ENCODE peak calls at places on chromosome 19, in eight cellular contexts. O, V, L, D, E, R, K and J are unnamed samples.

GRCh38 chr19:23917856-23918255 is 3.2 kb downstream of the ZNF726 start:
- DNase-seq in L (peak; percentile 1), V (no peak), R (no peak), E (no peak), D (no peak), O (peak; percentile 64), K (no peak), J (peak; percentile 13)

GRCh38 chr19:41936416-41936850 is 8.2 kb upstream of the ERFL start:
- DNase-seq in R (no peak), V (no peak), O (peak; percentile 55), K (no peak), D (no peak), L (no peak), E (no peak), J (no peak)

GRCh38 chr19:42249769-42250168 is 5.2 kb downstream of the ERF start:
- DNase-seq in L (no peak), R (no peak), K (no peak), O (no peak), E (no peak), V (no peak), D (no peak), J (no peak)

GRCh38 chr19:18044825-18045304 is 36.9 kb downstream of the ARRDC2 start:
- DNase-seq in E (peak; percentile 75), O (peak; percentile 40), L (peak; percentile 87), K (peak; percentile 71), V (peak; percentile 96), R (no peak), D (peak; percentile 86), J (no peak)

GRCh38 chr19:38849746-38850230 is at the start of gene HNRNPL:
- DNase-seq in O (no peak), K (no peak), E (peak; percentile 99), D (peak; percentile 99), V (peak; percentile 99), L (no peak), R (no peak), J (no peak)

GRCh38 chr19:45100797-45101196 is 7.8 kb downstream of the PPP1R37 start:
- DNase-seq in D (no peak), L (peak; percentile 70), E (peak; percentile 39), K (no peak), O (no peak), V (no peak), R (no peak), J (no peak)

GRCh38 chr19:8517551-8518442 is 3.8 kb upstream of the ZNF414 start:
- DNase-seq in K (peak; percentile 84), R (no peak), D (no peak), E (no peak), L (peak; percentile 75), O (no peak), V (peak; percentile 85), J (no peak)

GRCh38 chr19:41324921-41325639 is 15.1 kb downstream of the CCDC97 start:
- DNase-seq in V (peak; percentile 87), K (peak; percentile 84), E (peak; percentile 99), O (peak; percentile 85), L (peak; percentile 82), R (no peak), D (no peak), J (no peak)

GRCh38 chr19:44846455-44847143 is 502 bp downstream of the NECTIN2 start:
- DNase-seq in O (no peak), K (peak; percentile 48), D (no peak), L (peak; percentile 45), E (peak; percentile 96), V (peak; percentile 75), R (no peak), J (no peak)

GRCh38 chr19:23867895-23868294 is 46.8 kb upstream of the ZNF726 start:
- DNase-seq in L (peak; percentile 2), R (no peak), D (no peak), K (no peak), O (no peak), E (no peak), V (no peak), J (no peak)

GRCh38 chr19:58345558-58345957 is 7.7 kb downstream of the A1BG start:
- DNase-seq in V (no peak), O (no peak), L (no peak), D (no peak), R (no peak), K (no peak), E (no peak), J (no peak)

GRCh38 chr19:55383789-55384575 is at the start of gene TMEM238:
- DNase-seq in R (no peak), E (peak; percentile 85), V (peak; percentile 91), L (peak; percentile 80), K (peak; percentile 70), O (peak; percentile 47), D (peak; percentile 82), J (no peak)

GRCh38 chr19:16330368-16330801 is 5.8 kb downstream of the KLF2 start:
- DNase-seq in V (peak; percentile 97), R (no peak), D (peak; percentile 88), O (peak; percentile 93), K (peak; percentile 81), E (peak; percentile 71), L (peak; percentile 77), J (peak; percentile 33)

GRCh38 chr19:15107056-15108010 is at the start of gene SYDE1:
- DNase-seq in O (no peak), D (no peak), R (no peak), K (peak; percentile 82), V (no peak), E (peak; percentile 91), L (peak; percentile 57), J (no peak)

GRCh38 chr19:12885749-12886706 is 973 bp downstream of the KLF1 start:
- DNase-seq in O (no peak), V (no peak), L (no peak), E (peak; percentile 81), D (no peak), K (no peak), R (no peak), J (no peak)
- TF ChIP-seq CTCF in O (no peak), V (no peak), L (no peak), E (peak; percentile 14), D (no peak), K (no peak), R (no peak), J (no peak)

GRCh38 chr19:4232614-4233281 is 3.4 kb downstream of the EBI3 start:
- DNase-seq in V (no peak), O (no peak), R (no peak), D (no peak), L (no peak), K (no peak), E (no peak), J (no peak)

GRCh38 chr19:4225902-4226301 is 3.4 kb upstream of the EBI3 start:
- DNase-seq in L (no peak), D (no peak), V (no peak), E (no peak), R (no peak), K (no peak), O (no peak), J (no peak)

GRCh38 chr19:4228765-4229178 is 551 bp upstream of the EBI3 start:
- DNase-seq in E (no peak), K (no peak), L (no peak), R (no peak), V (no peak), D (no peak), O (no peak), J (no peak)

GRCh38 chr19:4227771-4228170 is 1.6 kb upstream of the EBI3 start:
- DNase-seq in O (no peak), D (no peak), K (no peak), E (no peak), V (no peak), R (no peak), L (no peak), J (no peak)

DNA sequence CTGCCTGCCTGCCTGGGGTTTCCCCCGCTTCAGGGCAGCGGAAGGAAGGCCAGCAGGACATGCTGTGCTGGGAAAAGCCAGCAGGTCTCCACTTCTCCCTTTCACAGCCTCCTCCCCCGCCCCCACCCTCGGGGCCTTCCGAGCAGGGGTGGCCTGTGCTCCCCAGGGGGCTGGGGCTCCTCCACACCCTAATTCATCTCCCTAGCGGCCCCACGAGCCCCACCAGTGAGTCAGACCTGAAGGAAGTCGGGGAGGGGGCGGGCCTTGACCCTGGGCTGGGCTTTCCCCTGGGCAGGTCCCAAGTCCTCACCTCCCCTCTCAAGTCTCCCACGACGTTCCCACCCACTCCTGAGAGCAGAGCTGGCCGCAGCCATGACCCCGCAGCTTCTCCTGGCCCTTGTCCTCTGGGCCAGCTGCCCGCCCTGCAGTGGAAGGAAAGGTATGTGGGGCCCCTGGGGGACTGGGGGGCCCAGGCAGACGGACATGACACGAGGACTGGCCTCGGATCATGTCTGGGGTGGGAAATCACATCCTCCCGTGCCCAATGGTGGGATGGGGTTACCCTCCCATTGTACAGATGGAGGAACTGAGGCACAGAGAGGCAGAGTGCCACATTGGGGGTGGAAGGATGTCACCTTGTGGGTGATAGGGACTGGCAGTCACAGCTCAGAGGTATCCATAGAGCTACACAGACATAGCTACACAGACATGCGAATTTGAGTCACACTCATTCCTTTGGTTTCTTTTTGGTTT is at the start of gene EBI3:
- DNase-seq in R (peak; percentile 7), L (peak; percentile 97), V (peak; percentile 83), O (no peak), K (peak; percentile 64), D (no peak), E (peak; percentile 76), J (peak; percentile 13)
- H3K4me3 ChIP-seq in R (no peak within 1 kb of the TSS), L (no peak within 1 kb of the TSS), V (peak within 1 kb of the TSS; percentile 23), O (no peak within 1 kb of the TSS), K (no peak within 1 kb of the TSS), D (peak within 1 kb of the TSS; percentile 2), E (no peak within 1 kb of the TSS), J (peak within 1 kb of the TSS; percentile 24)

DNA sequence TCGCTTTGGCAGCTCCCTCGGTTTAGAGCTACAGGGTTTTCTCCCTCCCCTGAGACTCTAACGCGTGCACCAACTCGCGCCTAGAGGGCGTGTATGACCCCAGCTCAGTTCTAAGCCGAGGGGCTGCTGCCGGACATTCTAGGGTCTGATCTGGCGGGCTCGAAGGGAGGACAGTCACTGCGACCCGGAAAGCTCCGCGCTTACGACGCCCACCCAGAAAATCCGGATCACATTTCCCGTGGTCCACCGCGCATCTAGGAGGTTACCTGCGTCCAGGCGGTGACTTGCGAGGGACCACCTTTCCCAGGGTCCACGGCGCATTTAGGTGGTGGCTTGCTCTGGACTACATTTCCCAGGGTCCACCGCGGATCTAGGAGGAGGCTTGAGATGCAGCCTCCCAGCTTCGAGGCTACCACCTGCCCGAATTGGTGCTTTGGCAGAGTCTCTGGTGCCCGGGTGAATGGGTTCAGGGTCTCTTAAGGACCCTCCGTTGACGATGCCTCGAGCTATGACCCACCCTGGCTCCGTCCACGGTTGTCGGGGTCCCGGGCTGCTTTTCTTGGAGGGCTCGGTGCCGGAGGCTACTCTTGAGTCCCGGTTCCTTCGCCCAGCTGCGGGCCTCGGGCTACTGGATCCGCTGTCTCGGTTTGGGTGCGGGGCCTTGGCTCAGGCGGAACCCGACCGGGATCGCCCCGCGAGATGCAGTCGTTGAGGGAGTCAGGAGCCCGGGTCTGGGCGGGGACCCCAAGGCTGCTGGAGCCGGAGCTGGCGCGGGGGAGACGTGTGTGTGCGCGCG is 30.5 kb downstream of the ZNF146 start:
- DNase-seq in V (no peak), K (no peak), R (no peak), L (no peak), D (no peak), O (no peak), E (peak; percentile 95), J (no peak)
- TF ChIP-seq CTCF in V (no peak), K (no peak), R (no peak), L (no peak), D (no peak), O (no peak), E (peak; percentile 63), J (no peak)

DNA sequence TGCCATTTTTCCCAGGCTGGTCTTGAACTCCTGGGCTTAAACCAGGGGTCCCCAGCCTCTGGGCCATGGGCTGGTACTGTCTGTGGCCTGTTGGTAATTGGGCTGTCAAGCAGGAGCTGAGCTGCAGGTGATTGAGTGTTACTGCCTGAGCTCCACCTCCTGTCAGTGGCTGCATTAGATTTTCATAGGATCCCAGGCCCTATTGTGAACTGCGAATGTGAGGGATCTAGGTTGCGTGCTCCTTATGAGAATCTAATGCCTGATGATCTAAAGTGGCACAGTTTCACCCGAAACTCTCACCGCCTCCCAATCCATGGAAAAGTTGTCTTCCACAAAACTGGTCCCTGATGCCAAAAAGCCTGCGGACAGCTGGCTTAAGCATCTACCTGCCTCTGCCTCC is 16.6 kb upstream of the ZNF536 start:
- DNase-seq in E (no peak), K (no peak), D (no peak), O (no peak), R (no peak), L (no peak), V (no peak), J (no peak)
- H3K4me3 ChIP-seq in E (no peak overlapping the region), K (no peak overlapping the region), D (no peak overlapping the region), O (no peak overlapping the region), R (no peak overlapping the region), L (no peak overlapping the region), V (no peak overlapping the region), J (no peak overlapping the region)